ENCODE peak calls at places on chromosomes 3 and 15, in seven cellular contexts. O, M, S, I, K, W and H are unnamed samples.

GRCh38 chr3:179446501-179446900 is 4.8 kb downstream of the GNB4 start:
- DNase-seq in O (peak; percentile 26), M (peak; percentile 47), S (peak; percentile 70), I (no peak), K (no peak), W (peak; percentile 29), H (no peak)

GRCh38 chr15:65576669-65577068 is 34.3 kb downstream of the INTS14 start:
- DNase-seq in O (peak; percentile 14), M (peak; percentile 69), S (no peak), I (no peak), K (no peak), W (peak; percentile 16), H (no peak)

GRCh38 chr3:25885544-25885943 is 95.7 kb downstream of the OXSM start:
- DNase-seq in O (peak; percentile 41), M (peak; percentile 70), S (no peak), I (no peak), K (no peak), W (no peak), H (no peak)

GRCh38 chr15:40928975-40929729 is at the start of gene DLL4:
- DNase-seq in O (peak; percentile 77), M (peak; percentile 77), S (peak; percentile 27), I (peak; percentile 80), K (peak; percentile 13), W (peak; percentile 60), H (no peak)

GRCh38 chr3:123258811-123259420 is 57.2 kb downstream of the SEC22A start:
- DNase-seq in O (peak; percentile 41), M (peak; percentile 73), S (peak; percentile 89), I (no peak), K (peak; percentile 61), W (peak; percentile 68), H (no peak)

GRCh38 chr15:42498212-42499038 is 3.0 kb downstream of the SNAP23 start:
- DNase-seq in O (no peak), M (no peak), S (no peak), I (no peak), K (no peak), W (no peak), H (no peak)

GRCh38 chr15:66795851-66796250 is 93.8 kb downstream of the SMAD6 start:
- DNase-seq in O (no peak), M (no peak), S (no peak), I (no peak), K (no peak), W (no peak), H (no peak)

GRCh38 chr3:136979204-136979603 is 21.4 kb downstream of the IL20RB start:
- DNase-seq in O (no peak), M (no peak), S (no peak), I (no peak), K (no peak), W (no peak), H (no peak)

GRCh38 chr15:98719169-98719515 is 70.8 kb downstream of the IGF1R start:
- DNase-seq in O (peak; percentile 13), M (no peak), S (no peak), I (no peak), K (no peak), W (no peak), H (no peak)

GRCh38 chr15:31605467-31605931 is 278.9 kb downstream of the KLF13 start:
- DNase-seq in O (no peak), M (no peak), S (no peak), I (peak; percentile 62), K (no peak), W (peak; percentile 49), H (no peak)

GRCh38 chr3:47512416-47513124 is 942 bp downstream of the ELP6 start:
- DNase-seq in O (peak; percentile 7), M (peak; percentile 20), S (peak; percentile 12), I (peak; percentile 54), K (no peak), W (peak; percentile 35), H (peak; percentile 8)

GRCh38 chr3:171506743-171507319 is 46.6 kb upstream of the TNIK start:
- DNase-seq in O (no peak), M (no peak), S (no peak), I (no peak), K (no peak), W (no peak), H (no peak)

GRCh38 chr3:95595416-95596075 is 1218.8 kb upstream of the EPHA6 start:
- DNase-seq in O (no peak), M (no peak), S (no peak), I (no peak), K (no peak), W (no peak), H (no peak)

GRCh38 chr15:80582816-80583423 is 112.2 kb upstream of the ABHD17C start:
- DNase-seq in O (no peak), M (no peak), S (no peak), I (no peak), K (no peak), W (no peak), H (no peak)

GRCh38 chr3:180250172-180250571 is 213.4 kb upstream of the PEX5L start:
- DNase-seq in O (no peak), M (peak; percentile 68), S (no peak), I (no peak), K (no peak), W (no peak), H (no peak)

GRCh38 chr15:94323076-94323475 is 91.7 kb downstream of the MCTP2 start:
- DNase-seq in O (no peak), M (no peak), S (peak; percentile 2), I (no peak), K (no peak), W (no peak), H (no peak)

GRCh38 chr15:74933573-74933972 is 4.3 kb downstream of the COX5A start:
- DNase-seq in O (no peak), M (no peak), S (no peak), I (no peak), K (no peak), W (no peak), H (no peak)

GRCh38 chr15:81914734-81915234 is 131.0 kb downstream of the MEX3B start:
- DNase-seq in O (no peak), M (no peak), S (no peak), I (no peak), K (peak; percentile 97), W (no peak), H (no peak)

GRCh38 chr15:34056921-34057320 is 17.9 kb upstream of the AVEN start:
- DNase-seq in O (no peak), M (no peak), S (no peak), I (no peak), K (no peak), W (no peak), H (no peak)

GRCh38 chr3:176693416-176693815 is 503.9 kb downstream of the TBL1XR1 start:
- DNase-seq in O (no peak), M (no peak), S (no peak), I (no peak), K (peak; percentile 63), W (no peak), H (no peak)

GRCh38 chr15:66505430-66505811 is 295 bp downstream of the ZWILCH start:
- DNase-seq in O (peak; percentile 27), M (no peak), S (peak; percentile 51), I (peak; percentile 76), K (no peak), W (no peak), H (no peak)

GRCh38 chr3:27567251-27567650 is 83.1 kb upstream of the SLC4A7 start:
- DNase-seq in O (no peak), M (no peak), S (no peak), I (no peak), K (no peak), W (no peak), H (no peak)

GRCh38 chr3:8328971-8329370 is 172.7 kb upstream of the LMCD1 start:
- DNase-seq in O (no peak), M (no peak), S (no peak), I (no peak), K (no peak), W (no peak), H (no peak)

GRCh38 chr3:146968204-146968651 is 363.1 kb upstream of the PLSCR5 start:
- DNase-seq in O (peak; percentile 25), M (peak; percentile 96), S (no peak), I (no peak), K (no peak), W (peak; percentile 75), H (no peak)

GRCh38 chr3:23444386-23444785 is 241.3 kb downstream of the UBE2E2 start:
- DNase-seq in O (no peak), M (no peak), S (no peak), I (no peak), K (no peak), W (no peak), H (no peak)

GRCh38 chr3:141441381-141442365 is 45.2 kb upstream of the RASA2 start:
- DNase-seq in O (peak; percentile 83), M (peak; percentile 80), S (peak; percentile 90), I (peak; percentile 75), K (peak; percentile 54), W (peak; percentile 72), H (peak; percentile 64)

GRCh38 chr15:76972420-76973361 is 22.2 kb upstream of the PSTPIP1 start:
- DNase-seq in O (no peak), M (no peak), S (no peak), I (no peak), K (no peak), W (peak; percentile 48), H (no peak)

GRCh38 chr3:157110761-157111238 is 49.1 kb downstream of the CCNL1 start:
- DNase-seq in O (no peak), M (no peak), S (no peak), I (no peak), K (no peak), W (peak; percentile 83), H (no peak)

GRCh38 chr3:174441588-174442316 is 417.4 kb upstream of the NAALADL2 start:
- DNase-seq in O (peak; percentile 14), M (no peak), S (peak; percentile 38), I (no peak), K (peak; percentile 44), W (peak; percentile 23), H (no peak)

GRCh38 chr3:32421991-32422859 is 30.6 kb downstream of the CMTM7 start:
- DNase-seq in O (peak; percentile 54), M (peak; percentile 98), S (peak; percentile 41), I (no peak), K (peak; percentile 74), W (peak; percentile 69), H (no peak)

GRCh38 chr15:79265167-79265566 is 17.4 kb upstream of the ANKRD34C start:
- DNase-seq in O (no peak), M (no peak), S (no peak), I (no peak), K (no peak), W (no peak), H (no peak)

GRCh38 chr3:58332575-58333179 is at the start of gene PXK:
- DNase-seq in O (peak; percentile 57), M (peak; percentile 69), S (peak; percentile 49), I (peak; percentile 83), K (peak; percentile 18), W (peak; percentile 79), H (peak; percentile 55)

GRCh38 chr3:141399979-141400971 is 32.0 kb downstream of the ZBTB38 start:
- DNase-seq in O (no peak), M (no peak), S (no peak), I (no peak), K (no peak), W (peak; percentile 76), H (no peak)

GRCh38 chr3:52892625-52893311 is 4.6 kb downstream of the STIMATE start:
- DNase-seq in O (no peak), M (no peak), S (peak; percentile 4), I (no peak), K (no peak), W (peak; percentile 65), H (peak; percentile 10)

GRCh38 chr3:195450731-195451229 is 8.0 kb upstream of the ACAP2 start:
- DNase-seq in O (no peak), M (peak; percentile 52), S (peak; percentile 26), I (no peak), K (no peak), W (peak; percentile 96), H (no peak)

GRCh38 chr3:189270248-189270832 is 98.6 kb downstream of the TPRG1 start:
- DNase-seq in O (peak; percentile 51), M (peak; percentile 83), S (peak; percentile 89), I (peak; percentile 60), K (peak; percentile 74), W (peak; percentile 78), H (no peak)

GRCh38 chr3:148718982-148719862 is 21.5 kb downstream of the AGTR1 start:
- DNase-seq in O (no peak), M (peak; percentile 25), S (peak; percentile 53), I (no peak), K (no peak), W (peak; percentile 34), H (no peak)